ENCODE peak calls at places on chromosomes 16 and 17, in ten cellular contexts. P is heart right ventricle; N is GM23248; O is tibial nerve; F is thoracic aorta; I is iPS DF 6.9; Z is Panc1; T is brain microvascular endothelial cell; S is CD4-positive, CD25-positive, alpha-beta regulatory T cell; W is CD8-positive, alpha-beta T cell. R is an unnamed sample. For H3K27me3, the result is how much of the 10 kb centered on the place peaks cover.

GRCh38 chr16:24736758-24737157 is 7.3 kb downstream of the TNRC6A start:
- DNase-seq in P (no peak), N (no peak), O (no peak), F (no peak), I (no peak), Z (no peak), T (no peak), S (no peak), W (no peak), R (no peak)

GRCh38 chr17:65743313-65743665 is 181.8 kb upstream of the AXIN2 start:
- DNase-seq in P (no peak), N (peak), O (no peak), F (no peak), I (no peak), Z (no peak), T (no peak), S (no peak), W (no peak), R (no peak)

GRCh38 chr17:28871056-28871579 is 16.3 kb downstream of the ERAL1 start:
- DNase-seq in P (no peak), N (no peak), O (no peak), F (no peak), I (no peak), Z (no peak), T (no peak), S (no peak), W (peak), R (no peak)

GRCh38 chr17:68519911-68520310 is 7.7 kb downstream of the PRKAR1A start:
- DNase-seq in P (peak), N (no peak), O (no peak), F (no peak), I (no peak), Z (no peak), T (no peak), S (no peak), W (no peak), R (no peak)

GRCh38 chr17:78180508-78180907 is 6.3 kb downstream of the TK1 start:
- DNase-seq in P (no peak), N (no peak), O (no peak), F (no peak), I (no peak), Z (no peak), T (no peak), S (no peak), W (no peak), R (no peak)

GRCh38 chr17:74738051-74738996 is 1.3 kb downstream of the RAB37 start:
- DNase-seq in P (no peak), N (no peak), O (no peak), F (no peak), I (no peak), Z (no peak), T (no peak), S (peak), W (peak), R (no peak)

GRCh38 chr17:42623732-42624596 is 14.5 kb downstream of the TUBG1 start:
- DNase-seq in P (no peak), N (no peak), O (no peak), F (no peak), I (no peak), Z (no peak), T (no peak), S (no peak), W (no peak), R (no peak)

GRCh38 chr16:67339453-67339852 is 12.8 kb downstream of the LRRC36 start:
- DNase-seq in P (no peak), N (peak), O (no peak), F (no peak), I (no peak), Z (no peak), T (no peak), S (no peak), W (no peak), R (no peak)

GRCh38 chr16:50697881-50698767 is 4.7 kb downstream of the NOD2 start:
- DNase-seq in P (peak), N (peak), O (no peak), F (no peak), I (no peak), Z (no peak), T (peak), S (no peak), W (peak), R (no peak)

DNA sequence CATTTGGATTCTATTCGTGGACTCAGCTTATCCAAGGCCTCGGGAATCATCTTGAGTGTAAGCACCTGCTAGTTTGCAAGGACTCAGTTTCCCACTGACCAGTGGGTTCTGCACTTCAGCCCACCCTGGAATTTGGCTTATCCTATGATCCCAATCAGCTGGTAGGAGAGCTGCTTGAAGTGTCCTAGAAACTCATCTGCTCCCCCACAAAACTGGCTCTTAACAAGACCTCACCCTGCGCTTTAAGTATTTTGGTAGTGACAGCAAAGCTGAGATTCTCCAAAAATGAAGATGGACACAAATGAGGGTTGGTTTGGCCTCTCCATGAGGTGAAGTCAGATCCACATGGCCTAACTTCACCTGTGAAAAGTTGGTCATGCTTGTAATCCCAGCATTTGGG is 57.3 kb downstream of the NDE1 start:
- DNase-seq in P (no peak), N (no peak), O (no peak), F (no peak), I (no peak), Z (no peak), T (no peak), S (no peak), W (no peak), R (no peak)
- H3K27me3 ChIP-seq in P (under half), N (under half), O (under half), F (under half), I (under half), Z (under half), T (under half), S (under half), W (under half), R (under half)

GRCh38 chr16:15773964-15774363 is 82.9 kb downstream of the MYH11 start:
- DNase-seq in P (no peak), N (no peak), O (peak), F (no peak), I (no peak), Z (no peak), T (no peak), S (no peak), W (no peak), R (no peak)
- H3K27ac ChIP-seq in P (no peak), N (no peak), O (no peak), F (peak), I (no peak), Z (no peak), T (no peak), S (no peak), W (no peak), R (no peak)

GRCh38 chr17:7769854-7770253 is 52.3 kb downstream of the DNAH2 start:
- DNase-seq in P (no peak), N (no peak), O (no peak), F (no peak), I (no peak), Z (no peak), T (no peak), S (no peak), W (no peak), R (no peak)

GRCh38 chr17:7775058-7775457 is 57.5 kb downstream of the DNAH2 start:
- DNase-seq in P (no peak), N (no peak), O (no peak), F (no peak), I (no peak), Z (no peak), T (no peak), S (no peak), W (no peak), R (no peak)

GRCh38 chr17:7777017-7777416 is 57.0 kb upstream of the KDM6B start:
- DNase-seq in P (no peak), N (no peak), O (no peak), F (no peak), I (no peak), Z (no peak), T (no peak), S (no peak), W (no peak), R (no peak)

GRCh38 chr17:7774037-7774659 is 56.6 kb downstream of the DNAH2 start:
- DNase-seq in P (no peak), N (peak), O (no peak), F (no peak), I (no peak), Z (no peak), T (peak), S (no peak), W (no peak), R (no peak)
- H3K27me3 ChIP-seq in P (under half), N (under half), O (under half), F (under half), I (under half), Z (under half), T (under half), S (under half), W (under half), R (under half)

GRCh38 chr16:379183-379960 is 2.4 kb downstream of the PGAP6 start:
- DNase-seq in P (no peak), N (no peak), O (no peak), F (no peak), I (no peak), Z (no peak), T (no peak), S (no peak), W (peak), R (no peak)
- H3K27ac ChIP-seq in P (no peak), N (no peak), O (peak), F (no peak), I (no peak), Z (peak), T (no peak), S (peak), W (peak), R (no peak)

DNA sequence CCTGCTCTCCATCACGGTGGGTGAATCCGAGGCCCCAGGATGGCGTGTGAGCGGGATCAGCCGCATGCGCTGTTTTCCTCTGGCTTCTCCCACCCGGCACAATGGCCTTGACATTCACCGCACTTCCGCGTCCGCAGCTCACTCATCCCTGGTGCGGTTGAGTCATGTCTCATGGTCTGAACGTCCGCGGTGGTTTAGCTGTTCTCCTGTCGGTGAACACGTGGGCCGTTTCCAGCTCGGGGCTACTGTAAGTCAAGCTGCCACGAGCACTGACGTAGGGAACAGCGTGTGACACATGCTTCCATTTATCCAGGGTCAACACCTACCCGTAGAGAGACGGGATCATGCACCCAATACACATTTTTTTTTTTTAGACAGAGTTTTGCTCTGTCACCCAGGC is 15.3 kb upstream of the CACNA1H start:
- DNase-seq in P (no peak), N (no peak), O (no peak), F (no peak), I (no peak), Z (no peak), T (peak), S (no peak), W (no peak), R (no peak)
- H3K27me3 ChIP-seq in P (half or more), N (under half), O (under half), F (under half), I (under half), Z (under half), T (under half), S (under half), W (under half), R (under half)

DNA sequence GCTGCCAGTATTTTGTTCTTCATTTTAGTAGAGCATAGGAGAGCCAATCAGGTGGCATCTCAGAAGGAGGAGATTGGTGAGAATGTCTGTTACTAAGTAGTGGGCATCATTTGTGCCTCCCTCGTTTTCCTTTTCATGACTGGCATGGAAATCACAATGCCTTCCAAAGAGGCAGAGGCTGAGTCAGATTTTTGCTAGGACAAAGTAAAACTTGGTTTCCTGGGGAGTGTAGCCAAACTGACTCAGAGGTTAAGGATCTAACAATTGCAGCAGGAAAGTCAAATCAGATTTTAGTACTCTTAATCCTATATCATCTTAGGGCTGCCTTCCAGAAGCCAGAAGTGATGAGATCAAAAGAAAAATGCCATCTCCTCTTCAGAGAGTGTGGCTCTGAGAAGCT is 138.7 kb downstream of the ANKFN1 start:
- DNase-seq in P (no peak), N (peak), O (no peak), F (no peak), I (no peak), Z (no peak), T (no peak), S (no peak), W (no peak), R (no peak)
- H3K27ac ChIP-seq in P (no peak), N (peak), O (no peak), F (no peak), I (no peak), Z (no peak), T (no peak), S (no peak), W (no peak), R (peak)

DNA sequence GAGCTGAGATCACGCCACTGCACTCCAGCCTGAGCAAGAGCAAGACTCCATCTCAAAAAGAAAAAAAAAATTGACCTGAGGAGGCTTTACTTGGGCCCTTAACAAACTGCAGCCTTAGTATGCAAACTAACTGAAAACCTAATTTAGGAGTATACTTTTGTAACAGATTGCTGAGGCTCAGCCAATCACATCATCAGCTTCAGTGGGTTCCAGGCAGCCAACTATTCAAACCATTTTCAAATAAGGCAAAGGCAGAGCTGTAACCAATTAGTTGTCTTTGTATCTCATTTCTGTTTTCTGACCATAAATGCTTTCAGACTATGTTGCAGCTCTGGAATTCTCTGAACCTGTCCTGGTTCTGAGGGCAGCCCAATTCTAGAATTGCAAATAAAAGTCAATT is 23.9 kb downstream of the RAD51D start:
- DNase-seq in P (no peak), N (no peak), O (no peak), F (no peak), I (no peak), Z (no peak), T (no peak), S (no peak), W (no peak), R (no peak)
- H3K27me3 ChIP-seq in P (under half), N (under half), O (under half), F (under half), I (under half), Z (under half), T (under half), S (under half), W (under half), R (under half)

GRCh38 chr16:57196753-57197152 is 10.6 kb downstream of the RSPRY1 start:
- DNase-seq in P (no peak), N (no peak), O (no peak), F (no peak), I (no peak), Z (no peak), T (no peak), S (no peak), W (no peak), R (no peak)
- H3K27ac ChIP-seq in P (no peak), N (peak), O (no peak), F (peak), I (no peak), Z (peak), T (no peak), S (no peak), W (no peak), R (no peak)

DNA sequence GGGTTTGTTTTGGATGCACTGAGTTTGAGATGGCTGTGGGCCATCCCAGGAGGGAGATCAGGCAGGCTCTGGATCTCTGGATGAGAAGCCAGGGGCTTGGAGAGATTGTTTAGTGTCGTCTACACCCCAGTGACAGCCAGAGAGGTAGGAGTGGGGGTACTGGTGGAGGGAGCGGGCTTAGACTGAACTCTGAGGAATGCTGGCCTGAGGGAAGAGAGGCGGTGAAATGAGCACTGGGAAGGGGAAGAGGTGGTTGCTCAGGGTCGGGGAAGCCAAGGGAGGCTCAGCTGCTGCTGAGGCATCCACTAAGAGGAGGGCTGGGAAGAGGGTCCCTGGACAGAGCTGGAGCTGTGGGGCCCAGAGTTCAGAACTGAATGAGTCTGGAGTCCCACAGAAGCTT is 23.6 kb downstream of the CACNA1G start:
- DNase-seq in P (no peak), N (no peak), O (no peak), F (no peak), I (no peak), Z (no peak), T (no peak), S (no peak), W (no peak), R (no peak)
- H3K27me3 ChIP-seq in P (under half), N (under half), O (under half), F (under half), I (under half), Z (under half), T (under half), S (under half), W (under half), R (under half)

GRCh38 chr17:40922239-40922638 is 15.2 kb downstream of the KRT23 start:
- DNase-seq in P (no peak), N (peak), O (peak), F (no peak), I (no peak), Z (no peak), T (peak), S (no peak), W (no peak), R (no peak)
- H3K27ac ChIP-seq in P (no peak), N (peak), O (no peak), F (peak), I (no peak), Z (no peak), T (peak), S (no peak), W (no peak), R (peak)

R was measured in vagina.